ENCODE peak calls at places on chromosomes 4 and X, in four cellular contexts. G is amygdala, I is germinal center, Y is MM.1S. X is an unnamed sample.

GRCh38 chr4:138727704-138728103 is 287.9 kb upstream of the NOCT start:
- DNase-seq in G (no peak), I (no peak), Y (no peak), X (no peak)

GRCh38 chr4:96166806-96167205 is 326.9 kb downstream of the PDHA2 start:
- DNase-seq in G (no peak), I (no peak), Y (no peak), X (no peak)

GRCh38 chr4:45358573-45359506 is 632.5 kb upstream of the GNPDA2 start:
- DNase-seq in G (no peak), I (no peak), Y (no peak), X (no peak)

GRCh38 chrX:24168807-24169206 is 19.3 kb downstream of the ZFX start:
- DNase-seq in G (no peak), I (no peak), Y (no peak), X (peak)

GRCh38 chr4:111959202-111959601 is 186.1 kb upstream of the FAM241A start:
- DNase-seq in G (no peak), I (no peak), Y (no peak), X (no peak)

GRCh38 chr4:142379277-142380051 is 466.6 kb downstream of the INPP4B start:
- DNase-seq in G (no peak), I (no peak), Y (no peak), X (no peak)

GRCh38 chr4:145887241-145887964 is 51.2 kb downstream of the ZNF827 start:
- DNase-seq in G (no peak), I (no peak), Y (no peak), X (no peak)

GRCh38 chr4:165175879-165176278 is 31.5 kb upstream of the KLHL2 start:
- DNase-seq in G (no peak), I (no peak), Y (no peak), X (no peak)

GRCh38 chr4:33746979-33747378 is 2497.3 kb downstream of the ARAP2 start:
- DNase-seq in G (no peak), I (no peak), Y (peak), X (no peak)

GRCh38 chrX:16719334-16720084 is at the start of gene SYAP1:
- DNase-seq in G (peak), I (peak), Y (peak), X (peak)

GRCh38 chr4:184123009-184123408 is 94.7 kb downstream of the ENPP6 start:
- DNase-seq in G (no peak), I (no peak), Y (no peak), X (no peak)

GRCh38 chr4:123411514-123411913 is 14.9 kb downstream of the SPRY1 start:
- DNase-seq in G (no peak), I (no peak), Y (no peak), X (no peak)

GRCh38 chr4:97235516-97235915 is 907.8 kb downstream of the STPG2 start:
- DNase-seq in G (no peak), I (no peak), Y (no peak), X (no peak)

GRCh38 chr4:1277667-1278335 is 11.9 kb upstream of the MAEA start:
- DNase-seq in G (no peak), I (no peak), Y (no peak), X (no peak)

GRCh38 chr4:8323947-8324555 is 54.5 kb downstream of the HTRA3 start:
- DNase-seq in G (no peak), I (no peak), Y (no peak), X (no peak)

GRCh38 chr4:138553001-138553845 is 311.1 kb upstream of the SLC7A11 start:
- DNase-seq in G (no peak), I (no peak), Y (no peak), X (no peak)

GRCh38 chr4:61202100-61202637 is 2.0 kb downstream of the ADGRL3 start:
- DNase-seq in G (peak), I (no peak), Y (no peak), X (no peak)

GRCh38 chrX:31435592-31435991 is 363.8 kb upstream of the FTHL17 start:
- DNase-seq in G (no peak), I (no peak), Y (no peak), X (no peak)

GRCh38 chr4:11216520-11216919 is 212.2 kb downstream of the HS3ST1 start:
- DNase-seq in G (no peak), I (no peak), Y (no peak), X (no peak)

GRCh38 chrX:39409246-39409917 is 608.1 kb downstream of the MID1IP1 start:
- DNase-seq in G (no peak), I (no peak), Y (no peak), X (no peak)

GRCh38 chr4:2060578-2061207 is 1.6 kb downstream of the NAT8L start:
- DNase-seq in G (no peak), I (no peak), Y (no peak), X (no peak)

GRCh38 chr4:24477919-24478318 is 106.4 kb downstream of the DHX15 start:
- DNase-seq in G (no peak), I (no peak), Y (no peak), X (no peak)

GRCh38 chr4:82913305-82913704 is 12.8 kb downstream of the THAP9 start:
- DNase-seq in G (no peak), I (no peak), Y (no peak), X (no peak)

GRCh38 chr4:187478292-187479205 is 517.0 kb upstream of the ZFP42 start:
- DNase-seq in G (no peak), I (no peak), Y (no peak), X (no peak)

GRCh38 chr4:176340871-176341685 is 21.3 kb downstream of the SPCS3 start:
- DNase-seq in G (no peak), I (peak), Y (peak), X (peak)

GRCh38 chrX:42697544-42697943 is 80.4 kb downstream of the PPP1R2C start:
- DNase-seq in G (no peak), I (no peak), Y (no peak), X (no peak)

GRCh38 chr4:48329976-48330375 is 11.4 kb upstream of the SLAIN2 start:
- DNase-seq in G (no peak), I (no peak), Y (no peak), X (no peak)

GRCh38 chr4:107777890-107778289 is 46.8 kb upstream of the SGMS2 start:
- DNase-seq in G (no peak), I (no peak), Y (no peak), X (no peak)

GRCh38 chrX:2677764-2678163 is 13.3 kb upstream of the CD99 start:
- DNase-seq in G (no peak), I (no peak), Y (no peak), X (no peak)

GRCh38 chr4:189053621-189054020 is 887.1 kb upstream of the FRG1 start:
- DNase-seq in G (no peak), I (no peak), Y (no peak), X (no peak)

GRCh38 chr4:16439003-16439402 is 212.7 kb upstream of the TAPT1 start:
- DNase-seq in G (no peak), I (no peak), Y (no peak), X (no peak)

GRCh38 chr4:19999775-20000414 is 251.8 kb upstream of the SLIT2 start:
- DNase-seq in G (no peak), I (no peak), Y (no peak), X (no peak)